ENCODE peak calls at places on chromosome 4, in seven cellular contexts. One of them, this sample, is unnamed.

GRCh38 chr4:95204873-95205272 is 343.9 kb downstream of the UNC5C start:
- DNase-seq in NT2/D1: no peak
- DNase-seq in spleen: no peak
- DNase-seq in left kidney: peak
- DNase-seq in cardiac muscle cell: no peak
- DNase-seq in EL: no peak
- DNase-seq in Kasumi-1: peak
- DNase-seq in this sample: no peak

GRCh38 chr4:155497306-155497705 is 120.5 kb upstream of the MAP9 start:
- DNase-seq in NT2/D1: no peak
- DNase-seq in spleen: no peak
- DNase-seq in left kidney: no peak
- DNase-seq in cardiac muscle cell: no peak
- DNase-seq in EL: no peak
- DNase-seq in Kasumi-1: no peak
- DNase-seq in this sample: no peak

GRCh38 chr4:94390804-94391410 is 48.3 kb upstream of the HPGDS start:
- DNase-seq in NT2/D1: no peak
- DNase-seq in spleen: no peak
- DNase-seq in left kidney: peak
- DNase-seq in cardiac muscle cell: peak
- DNase-seq in EL: peak
- DNase-seq in Kasumi-1: peak
- DNase-seq in this sample: peak

GRCh38 chr4:172740434-172740833 is 428.2 kb upstream of the GALNT7 start:
- DNase-seq in NT2/D1: no peak
- DNase-seq in spleen: no peak
- DNase-seq in left kidney: no peak
- DNase-seq in cardiac muscle cell: no peak
- DNase-seq in EL: no peak
- DNase-seq in Kasumi-1: no peak
- DNase-seq in this sample: no peak

GRCh38 chr4:174156239-174156826 is 127.1 kb downstream of the FBXO8 start:
- DNase-seq in NT2/D1: peak
- DNase-seq in spleen: no peak
- DNase-seq in left kidney: peak
- DNase-seq in cardiac muscle cell: peak
- DNase-seq in EL: peak
- DNase-seq in Kasumi-1: peak
- DNase-seq in this sample: peak

GRCh38 chr4:148735432-148736155 is 293.4 kb upstream of the NR3C2 start:
- DNase-seq in NT2/D1: no peak
- DNase-seq in spleen: no peak
- DNase-seq in left kidney: no peak
- DNase-seq in cardiac muscle cell: no peak
- DNase-seq in EL: no peak
- DNase-seq in Kasumi-1: no peak
- DNase-seq in this sample: no peak

GRCh38 chr4:40811886-40812857 is 62.4 kb downstream of the NSUN7 start:
- DNase-seq in NT2/D1: no peak
- DNase-seq in spleen: no peak
- DNase-seq in left kidney: no peak
- DNase-seq in cardiac muscle cell: peak
- DNase-seq in EL: no peak
- DNase-seq in Kasumi-1: no peak
- DNase-seq in this sample: peak

GRCh38 chr4:121252224-121252806 is 88.2 kb upstream of the TNIP3 start:
- DNase-seq in NT2/D1: peak
- DNase-seq in spleen: peak
- DNase-seq in left kidney: peak
- DNase-seq in cardiac muscle cell: peak
- DNase-seq in EL: peak
- DNase-seq in Kasumi-1: peak
- DNase-seq in this sample: peak

This sample was measured in IMR-90.